ENCODE peak calls at places on chromosomes 6 and 20, in nine cellular contexts. X, Z, R, A, P, G, V, J and M are unnamed samples.

GRCh38 chr6:79797912-79798311 is 149.4 kb downstream of the ELOVL4 start:
- DNase-seq in J (no peak), P (no peak), A (no peak), Z (no peak), G (no peak), V (no peak), R (no peak), X (no peak), M (no peak)

GRCh38 chr6:72748759-72749158 is 126.9 kb downstream of the KCNQ5 start:
- DNase-seq in X (no peak), V (peak; percentile 93), G (no peak), J (no peak), P (no peak), R (no peak), Z (no peak), A (peak; percentile 72), M (peak; percentile 68)

GRCh38 chr20:58127731-58128130 is 100.7 kb downstream of the ANKRD60 start:
- DNase-seq in V (peak; percentile 46), X (no peak), G (no peak), Z (peak; percentile 63), A (no peak), P (no peak), J (no peak), R (no peak), M (peak; percentile 86)

GRCh38 chr6:166955865-166956443 is 396 bp downstream of the RNASET2 start:
- DNase-seq in Z (no peak), J (no peak), X (no peak), G (no peak), V (no peak), A (no peak), R (no peak), P (peak; percentile 62), M (no peak)

GRCh38 chr6:145731432-145731831 is 3.9 kb downstream of the EPM2A start:
- DNase-seq in V (peak; percentile 46), Z (no peak), G (no peak), J (no peak), R (no peak), A (no peak), X (no peak), P (no peak), M (no peak)

GRCh38 chr6:30889138-30889885 is 5.0 kb downstream of the DDR1 start:
- DNase-seq in A (no peak), X (no peak), J (no peak), Z (peak; percentile 2), V (no peak), P (no peak), R (no peak), G (no peak), M (no peak)

GRCh38 chr20:41245086-41245707 is 72.3 kb downstream of the ZHX3 start:
- DNase-seq in G (no peak), A (no peak), R (no peak), X (no peak), J (peak; percentile 34), V (peak; percentile 47), P (no peak), Z (no peak), M (no peak)

GRCh38 chr6:37761872-37762271 is 57.7 kb upstream of the ZFAND3 start:
- DNase-seq in A (no peak), P (no peak), X (no peak), J (no peak), Z (no peak), G (no peak), V (no peak), R (no peak), M (no peak)

GRCh38 chr20:24962510-24962909 is 13.4 kb downstream of the CST7 start:
- DNase-seq in G (no peak), V (no peak), R (no peak), A (no peak), X (no peak), Z (no peak), P (no peak), J (no peak), M (no peak)

GRCh38 chr6:46051962-46052361 is 36.3 kb upstream of the CLIC5 start:
- DNase-seq in V (peak; percentile 40), Z (no peak), R (no peak), A (no peak), X (no peak), J (no peak), G (no peak), P (no peak), M (no peak)

GRCh38 chr6:105791569-105792318 is 294.4 kb upstream of the PRDM1 start:
- DNase-seq in X (no peak), Z (no peak), G (peak; percentile 44), V (no peak), P (no peak), R (no peak), J (no peak), A (no peak), M (no peak)

GRCh38 chr20:24783631-24784492 is 165.2 kb upstream of the CST7 start:
- DNase-seq in P (no peak), A (no peak), X (no peak), J (no peak), G (peak; percentile 26), Z (no peak), R (no peak), V (no peak), M (no peak)

GRCh38 chr6:72825265-72825918 is 203.5 kb downstream of the KCNQ5 start:
- DNase-seq in P (no peak), R (no peak), X (no peak), V (peak; percentile 34), Z (no peak), J (no peak), A (peak; percentile 14), G (no peak), M (peak; percentile 38)

GRCh38 chr6:6277418-6277817 is 43.0 kb downstream of the F13A1 start:
- DNase-seq in R (no peak), A (peak; percentile 1), G (no peak), Z (no peak), J (no peak), X (no peak), P (no peak), V (peak; percentile 1), M (peak; percentile 35)

GRCh38 chr20:62953839-62954703 is 1.6 kb downstream of the SLC17A9 start:
- DNase-seq in J (peak; percentile 78), A (peak; percentile 27), R (peak; percentile 38), V (peak; percentile 77), G (peak; percentile 88), P (peak; percentile 83), X (peak; percentile 83), Z (peak; percentile 92), M (no peak)
- H3K4me3 ChIP-seq in J (peak overlapping the region; percentile 31), A (peak overlapping the region; percentile 16), R (peak overlapping the region; percentile 37), V (peak overlapping the region; percentile 42), G (peak overlapping the region; percentile 53), P (peak overlapping the region; percentile 46), X (peak overlapping the region; percentile 35), Z (peak overlapping the region; percentile 51), M (no peak overlapping the region)

GRCh38 chr6:84764332-84765049 is at the start of gene TBX18:
- DNase-seq in G (peak; percentile 61), V (peak; percentile 97), Z (peak; percentile 99), J (peak; percentile 91), X (peak; percentile 86), A (peak; percentile 99), P (peak; percentile 93), R (no peak), M (peak; percentile 86)
- H3K4me3 ChIP-seq in G (peak within 1 kb of the TSS; percentile 39), V (peak within 1 kb of the TSS; percentile 71), Z (peak within 1 kb of the TSS; percentile 98), J (peak within 1 kb of the TSS; percentile 72), X (peak within 1 kb of the TSS; percentile 23), A (peak within 1 kb of the TSS; percentile 66), P (peak within 1 kb of the TSS; percentile 65), R (no peak within 1 kb of the TSS), M (peak within 1 kb of the TSS; percentile 65)

GRCh38 chr6:20168668-20169633 is 43.3 kb downstream of the MBOAT1 start:
- DNase-seq in A (no peak), V (peak; percentile 42), G (no peak), P (no peak), R (no peak), Z (peak; percentile 74), X (no peak), J (peak; percentile 28), M (no peak)
- H3K4me3 ChIP-seq in A (no peak overlapping the region), V (no peak overlapping the region), G (no peak overlapping the region), P (peak overlapping the region; percentile 22), R (no peak overlapping the region), Z (no peak overlapping the region), X (no peak overlapping the region), J (no peak overlapping the region), M (no peak overlapping the region)

GRCh38 chr6:150767161-150767560 is 98.3 kb upstream of the MTHFD1L start:
- DNase-seq in R (no peak), P (no peak), Z (no peak), J (no peak), V (no peak), G (no peak), A (no peak), X (no peak), M (no peak)
- H3K4me3 ChIP-seq in R (no peak overlapping the region), P (no peak overlapping the region), Z (no peak overlapping the region), J (no peak overlapping the region), V (no peak overlapping the region), G (no peak overlapping the region), A (no peak overlapping the region), X (no peak overlapping the region), M (no peak overlapping the region)

DNA sequence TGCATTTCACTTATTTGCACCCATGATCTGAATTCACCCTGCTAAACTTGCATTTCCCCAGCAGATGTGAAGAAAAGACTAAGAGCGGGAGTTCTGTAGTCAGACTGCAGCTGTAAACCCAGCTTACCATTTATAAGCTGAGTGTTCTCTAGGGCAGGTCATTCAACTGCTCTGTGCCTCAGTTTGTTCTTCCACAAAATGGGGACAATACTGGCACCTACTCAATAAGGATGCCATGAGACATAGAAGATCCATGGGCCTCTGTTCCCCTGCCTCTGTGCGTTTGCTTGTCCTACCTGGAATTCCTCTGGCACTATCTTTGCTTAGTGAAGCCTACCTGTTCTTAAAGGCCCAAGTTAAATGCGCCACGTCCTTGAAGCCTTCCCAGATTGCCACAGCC is 12.2 kb upstream of the MDFI start:
- DNase-seq in P (no peak), Z (no peak), A (no peak), G (no peak), J (no peak), X (no peak), R (no peak), V (no peak), M (no peak)
- H3K4me3 ChIP-seq in P (no peak overlapping the region), Z (no peak overlapping the region), A (no peak overlapping the region), G (no peak overlapping the region), J (no peak overlapping the region), X (no peak overlapping the region), R (no peak overlapping the region), V (no peak overlapping the region), M (no peak overlapping the region)